ENCODE peak calls at places on chromosome 4, in seven cellular contexts. O is ascending aorta, A is AG04450, W is stomach, I is fibroblast of mammary gland, F is SK-N-SH, P is psoas muscle. Z is an unnamed sample.
A peak's percentile ranks its signal among the peaks of the same experiment; 100 is the strongest.

GRCh38 chr4:113077611-113078010 is 28.2 kb downstream of the ANK2 start:
- DNase-seq in W (no peak), A (no peak), O (no peak), P (no peak), F (peak; percentile 20), I (no peak), Z (no peak)

GRCh38 chr4:104728380-104729122 is 233.9 kb upstream of the CXXC4 start:
- DNase-seq in A (peak; percentile 47), O (no peak), P (no peak), I (peak; percentile 95), W (no peak), F (no peak), Z (peak; percentile 0)

GRCh38 chr4:169372791-169373190 is 102.0 kb upstream of the SH3RF1 start:
- DNase-seq in A (no peak), W (no peak), I (no peak), O (no peak), F (no peak), P (no peak), Z (no peak)

GRCh38 chr4:129623233-129623632 is 527.3 kb downstream of the C4orf33 start:
- DNase-seq in I (no peak), F (no peak), P (no peak), W (no peak), O (no peak), A (no peak), Z (no peak)

GRCh38 chr4:40321671-40322131 is 13.4 kb upstream of the CHRNA9 start:
- DNase-seq in O (no peak), A (peak; percentile 59), P (no peak), I (peak; percentile 41), W (no peak), F (no peak), Z (peak; percentile 54)

GRCh38 chr4:147019061-147019460 is 73.4 kb upstream of the TTC29 start:
- DNase-seq in A (peak; percentile 13), P (peak; percentile 68), O (peak; percentile 78), F (peak; percentile 34), W (peak; percentile 70), I (peak; percentile 63), Z (peak; percentile 40)

GRCh38 chr4:137892134-137892533 is 350.0 kb downstream of the SLC7A11 start:
- DNase-seq in I (no peak), P (no peak), W (no peak), A (no peak), F (no peak), O (no peak), Z (peak; percentile 64)

GRCh38 chr4:54085284-54085683 is 14.7 kb upstream of the GSX2 start:
- DNase-seq in A (peak; percentile 69), P (peak; percentile 82), I (peak; percentile 97), F (no peak), W (no peak), O (no peak), Z (peak; percentile 95)

GRCh38 chr4:147790412-147790811 is 58.5 kb downstream of the ARHGAP10 start:
- DNase-seq in P (no peak), W (no peak), O (no peak), A (no peak), I (no peak), F (no peak), Z (no peak)

GRCh38 chr4:73662709-73663546 is 42.7 kb upstream of the RASSF6 start:
- DNase-seq in O (no peak), P (no peak), A (no peak), I (peak; percentile 84), F (no peak), W (no peak), Z (peak; percentile 62)

GRCh38 chr4:41865981-41866798 is 69.0 kb upstream of the TMEM33 start:
- DNase-seq in A (no peak), W (no peak), P (no peak), I (no peak), F (no peak), O (peak; percentile 52), Z (no peak)

GRCh38 chr4:73923631-73923937 is 54.4 kb downstream of the CXCL1 start:
- DNase-seq in F (no peak), P (no peak), O (no peak), A (no peak), W (no peak), I (no peak), Z (no peak)

GRCh38 chr4:101464596-101464995 is 117.3 kb upstream of the PPP3CA start:
- DNase-seq in A (no peak), F (no peak), I (no peak), P (no peak), W (no peak), O (no peak), Z (no peak)

GRCh38 chr4:145061325-145061920 is 36.6 kb downstream of the ANAPC10 start:
- DNase-seq in I (peak; percentile 72), F (peak; percentile 24), P (no peak), A (peak; percentile 15), W (no peak), O (no peak), Z (peak; percentile 61)

GRCh38 chr4:26021417-26022345 is 107.7 kb downstream of the SMIM20 start:
- DNase-seq in F (no peak), P (no peak), A (no peak), W (no peak), O (no peak), I (peak; percentile 47), Z (no peak)

GRCh38 chr4:6655924-6656323 is 15.4 kb downstream of the MRFAP1 start:
- DNase-seq in F (no peak), A (no peak), W (no peak), I (no peak), O (no peak), P (no peak), Z (no peak)

GRCh38 chr4:6658635-6659075 is 18.2 kb downstream of the MRFAP1 start:
- DNase-seq in P (peak; percentile 63), I (no peak), F (no peak), W (no peak), O (no peak), A (no peak), Z (peak; percentile 45)

GRCh38 chr4:6659897-6660296 is 19.4 kb downstream of the MRFAP1 start:
- DNase-seq in P (no peak), A (no peak), F (no peak), O (no peak), W (no peak), I (no peak), Z (no peak)

GRCh38 chr4:6658204-6658585 is 17.7 kb downstream of the MRFAP1 start:
- DNase-seq in F (no peak), A (no peak), P (no peak), O (no peak), W (no peak), I (no peak), Z (no peak)

GRCh38 chr4:6657242-6658203 is 17.0 kb downstream of the MRFAP1 start:
- DNase-seq in W (no peak), I (no peak), A (no peak), F (no peak), P (no peak), O (no peak), Z (no peak)
- H3K4me3 ChIP-seq in W (no peak overlapping the region), I (no peak overlapping the region), A (no peak overlapping the region), F (no peak overlapping the region), P (no peak overlapping the region), O (no peak overlapping the region), Z (no peak overlapping the region)

DNA sequence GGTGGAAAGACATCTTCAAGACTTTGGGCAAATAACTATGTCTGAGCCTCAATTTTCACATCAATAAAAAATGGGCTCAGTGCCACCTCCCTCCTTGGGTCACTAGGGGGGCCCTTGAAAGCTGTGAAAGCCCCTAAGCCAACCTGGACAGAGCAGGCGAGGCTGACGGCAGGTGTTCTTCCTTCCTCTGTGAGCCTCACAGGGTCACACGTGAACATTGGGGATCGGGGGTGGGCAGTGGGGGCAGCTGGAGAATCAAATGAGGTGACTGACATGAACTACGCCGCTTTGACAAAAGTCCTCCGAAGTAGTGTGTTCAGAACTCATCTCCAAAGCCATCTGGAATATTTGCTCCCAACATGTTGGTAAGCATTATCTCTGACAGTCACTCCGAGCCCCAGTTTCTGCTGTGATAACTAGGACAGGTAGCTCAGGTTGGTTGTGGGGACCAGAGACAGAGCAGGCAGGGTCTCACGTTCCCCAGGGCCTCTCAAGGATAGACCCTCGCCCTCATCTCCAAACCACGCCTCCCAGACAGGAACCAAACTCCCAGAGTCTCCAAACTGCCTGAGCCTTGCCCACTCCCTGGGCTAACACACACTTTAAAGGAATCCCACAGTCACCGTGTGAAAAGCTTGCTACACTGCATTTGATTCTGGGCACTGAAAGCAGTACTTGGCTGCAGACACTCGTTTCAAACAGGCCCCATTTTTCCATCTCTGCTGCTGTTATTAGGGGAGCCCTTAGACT is 825 bp upstream of the WFS1 start:
- DNase-seq in A (no peak), P (peak; percentile 49), O (no peak), I (no peak), W (no peak), F (no peak), Z (no peak)
- H3K4me3 ChIP-seq in A (peak overlapping the region; percentile 52), P (peak overlapping the region; percentile 95), O (peak overlapping the region; percentile 15), I (peak overlapping the region; percentile 32), W (peak overlapping the region; percentile 95), F (peak overlapping the region; percentile 41), Z (peak overlapping the region; percentile 52)

DNA sequence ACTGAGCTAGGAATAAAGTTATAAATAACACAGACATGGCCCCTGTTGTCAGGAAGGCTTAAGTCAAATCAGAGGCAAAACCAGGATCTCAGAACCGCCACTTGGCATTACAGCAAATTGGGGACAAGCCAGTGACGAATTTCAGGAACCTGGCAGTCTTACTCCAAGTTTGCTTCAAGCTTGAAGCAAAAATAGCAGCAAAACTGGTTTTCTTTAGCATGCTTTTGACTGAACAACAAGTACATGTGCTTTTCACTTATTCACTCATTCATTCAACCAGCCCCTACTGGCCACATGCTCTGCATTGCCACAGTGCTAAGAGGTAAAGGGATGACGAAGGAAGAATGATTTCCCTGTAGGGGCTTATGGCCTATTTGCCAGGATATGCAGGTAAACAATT is 253.9 kb upstream of the PPARGC1A start:
- DNase-seq in W (no peak), A (no peak), O (no peak), F (no peak), P (no peak), I (no peak), Z (no peak)
- H3K4me3 ChIP-seq in W (no peak overlapping the region), A (no peak overlapping the region), O (no peak overlapping the region), F (no peak overlapping the region), P (no peak overlapping the region), I (no peak overlapping the region), Z (no peak overlapping the region)

GRCh38 chr4:150315175-150315574 is 236.9 kb downstream of the DCLK2 start:
- DNase-seq in A (no peak), P (no peak), F (no peak), I (no peak), O (no peak), W (no peak), Z (no peak)

GRCh38 chr4:150310159-150310895 is 232.1 kb downstream of the DCLK2 start:
- DNase-seq in F (no peak), I (peak; percentile 34), P (no peak), A (peak; percentile 13), O (no peak), W (no peak), Z (peak; percentile 61)

GRCh38 chr4:150316332-150317205 is 238.3 kb downstream of the DCLK2 start:
- DNase-seq in W (no peak), F (no peak), O (no peak), I (no peak), A (no peak), P (no peak), Z (peak; percentile 55)

GRCh38 chr4:150315691-150316090 is 237.4 kb downstream of the DCLK2 start:
- DNase-seq in F (no peak), P (no peak), W (no peak), A (no peak), O (no peak), I (no peak), Z (no peak)

GRCh38 chr4:150314031-150314430 is 235.8 kb downstream of the DCLK2 start:
- DNase-seq in A (no peak), W (no peak), F (no peak), O (no peak), P (no peak), I (no peak), Z (no peak)
- H3K4me3 ChIP-seq in A (no peak overlapping the region), W (no peak overlapping the region), F (no peak overlapping the region), O (no peak overlapping the region), P (no peak overlapping the region), I (no peak overlapping the region), Z (no peak overlapping the region)

GRCh38 chr4:93267747-93268146 is 560.8 kb upstream of the ATOH1 start:
- DNase-seq in F (no peak), O (no peak), A (no peak), P (no peak), I (no peak), W (no peak), Z (no peak)
- H3K4me3 ChIP-seq in F (no peak overlapping the region), O (no peak overlapping the region), A (no peak overlapping the region), P (no peak overlapping the region), I (no peak overlapping the region), W (no peak overlapping the region), Z (no peak overlapping the region)